ENCODE peak calls at places on chromosome 9, in nine cellular contexts. F is GM06990, U is astrocyte of the spinal cord, P is lower lobe of right lung, J is fibroblast of villous mesenchyme, N is AG10803, W is cardiac fibroblast, Y is choroid plexus epithelial cell, G is lung. C is an unnamed sample.

GRCh38 chr9:37324261-37324683 is 98.2 kb upstream of the GRHPR start:
- DNase-seq in U (peak; percentile 33), F (peak; percentile 72), G (no peak), J (no peak), Y (peak; percentile 33), W (peak; percentile 5), P (no peak), N (no peak), C (no peak)

GRCh38 chr9:1837453-1838084 is 177.6 kb upstream of the SMARCA2 start:
- DNase-seq in N (peak; percentile 40), Y (peak; percentile 13), J (peak; percentile 2), U (no peak), P (no peak), F (peak; percentile 8), W (peak; percentile 18), G (no peak), C (peak; percentile 17)

GRCh38 chr9:137095664-137096517 is 9.1 kb downstream of the MAN1B1 start:
- DNase-seq in U (no peak), P (peak; percentile 48), Y (no peak), W (no peak), N (no peak), J (no peak), F (peak; percentile 81), G (no peak), C (no peak)

GRCh38 chr9:69085523-69086283 is 50.2 kb downstream of the FXN start:
- DNase-seq in N (peak; percentile 85), W (peak; percentile 90), U (peak; percentile 29), G (no peak), J (peak; percentile 82), P (no peak), Y (peak; percentile 76), F (no peak), C (peak; percentile 83)

GRCh38 chr9:114177423-114178064 is 22.2 kb downstream of the COL27A1 start:
- DNase-seq in P (no peak), U (peak; percentile 62), J (peak; percentile 79), W (peak; percentile 56), Y (peak; percentile 46), N (peak; percentile 59), F (no peak), G (no peak), C (peak; percentile 63)

GRCh38 chr9:20558609-20559016 is 63.7 kb downstream of the MLLT3 start:
- DNase-seq in U (peak; percentile 91), N (peak; percentile 92), Y (peak; percentile 88), P (no peak), J (peak; percentile 79), W (peak; percentile 68), G (no peak), F (no peak), C (peak; percentile 75)

GRCh38 chr9:96483197-96483596 is 33.2 kb downstream of the HABP4 start:
- DNase-seq in W (no peak), F (no peak), G (no peak), P (no peak), U (no peak), J (no peak), N (no peak), Y (no peak), C (no peak)

GRCh38 chr9:127634021-127634420 is 21.9 kb downstream of the STXBP1 start:
- DNase-seq in U (no peak), Y (no peak), G (no peak), W (peak; percentile 27), F (no peak), N (no peak), P (no peak), J (no peak), C (peak; percentile 17)

GRCh38 chr9:4887556-4887955 is 94.8 kb downstream of the RCL1 start:
- DNase-seq in W (peak; percentile 81), N (peak; percentile 80), U (peak; percentile 38), G (peak; percentile 79), F (no peak), P (peak; percentile 57), Y (no peak), J (peak; percentile 31), C (peak; percentile 50)

GRCh38 chr9:86135374-86135773 is 36.0 kb upstream of the GOLM1 start:
- DNase-seq in Y (no peak), W (no peak), N (no peak), U (no peak), G (no peak), P (no peak), J (no peak), F (no peak), C (no peak)

GRCh38 chr9:126538550-126538949 is 75.2 kb upstream of the LMX1B start:
- DNase-seq in G (no peak), J (no peak), F (no peak), W (no peak), P (no peak), U (no peak), N (no peak), Y (no peak), C (no peak)

GRCh38 chr9:125638646-125639045 is 68.4 kb downstream of the MAPKAP1 start:
- DNase-seq in W (no peak), P (no peak), J (no peak), Y (no peak), N (no peak), G (no peak), U (no peak), F (no peak), C (no peak)

GRCh38 chr9:83322438-83322837 is 215.8 kb downstream of the FRMD3 start:
- DNase-seq in F (no peak), J (peak; percentile 20), N (peak; percentile 87), U (no peak), P (no peak), G (no peak), W (no peak), Y (no peak), C (no peak)

GRCh38 chr9:13896922-13897835 is 416.8 kb downstream of the NFIB start:
- DNase-seq in Y (no peak), G (no peak), N (no peak), F (no peak), P (no peak), W (peak; percentile 7), J (no peak), U (no peak), C (peak; percentile 13)

GRCh38 chr9:131747352-131747751 is 7.5 kb upstream of the RAPGEF1 start:
- DNase-seq in P (no peak), U (peak; percentile 39), Y (peak; percentile 79), G (no peak), J (peak; percentile 71), W (peak; percentile 80), N (peak; percentile 75), F (no peak), C (peak; percentile 83)
- TF ChIP-seq CTCF in P (peak; percentile 46), U (peak; percentile 66), Y (peak; percentile 77), G (peak; percentile 45), J (peak; percentile 65), W (peak; percentile 71), N (peak; percentile 75), F (peak; percentile 63), C (peak; percentile 73)

GRCh38 chr9:70921126-70921525 is 200.3 kb downstream of the TRPM3 start:
- DNase-seq in P (no peak), U (peak; percentile 81), G (no peak), F (no peak), J (no peak), W (peak; percentile 20), N (peak; percentile 29), Y (peak; percentile 64), C (peak; percentile 39)

GRCh38 chr9:70923941-70924340 is 197.5 kb downstream of the TRPM3 start:
- DNase-seq in Y (no peak), W (peak; percentile 21), N (peak; percentile 32), P (no peak), U (no peak), F (no peak), G (no peak), J (no peak), C (peak; percentile 26)

GRCh38 chr9:70924380-70924779 is 197.0 kb downstream of the TRPM3 start:
- DNase-seq in Y (peak; percentile 82), G (no peak), N (peak; percentile 94), U (peak; percentile 90), F (no peak), P (no peak), J (peak; percentile 31), W (peak; percentile 85), C (peak; percentile 86)

DNA sequence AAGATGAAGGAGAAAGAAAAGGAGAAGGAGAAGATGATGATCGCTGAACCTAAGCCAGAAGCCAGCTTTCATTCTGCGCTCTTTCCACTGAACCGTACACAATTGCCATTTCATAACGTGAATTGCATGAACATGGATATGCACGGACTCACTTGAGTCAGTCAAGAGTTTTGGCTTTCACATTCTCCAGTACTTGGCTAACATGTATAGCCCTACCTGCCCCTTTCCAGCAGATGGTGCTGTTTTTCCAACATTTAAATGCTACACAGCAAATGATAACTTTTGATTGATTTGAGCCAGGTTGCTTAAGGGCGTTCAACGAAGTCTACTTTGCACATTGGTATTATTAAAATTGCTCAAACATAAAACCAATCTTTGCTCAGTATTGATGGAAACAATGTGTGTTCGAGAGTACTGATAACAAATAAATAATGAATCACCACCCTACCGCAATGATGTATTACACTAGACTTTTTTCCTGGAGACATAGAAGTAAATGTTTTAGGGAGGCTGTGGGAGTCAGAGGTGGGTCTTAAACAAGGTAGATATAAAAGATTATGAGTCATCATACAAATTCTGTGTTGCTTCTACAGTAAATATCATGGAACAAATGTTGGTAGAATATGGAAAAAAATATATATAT is 196.4 kb downstream of the TRPM3 start:
- DNase-seq in P (no peak), U (peak; percentile 90), N (peak; percentile 94), F (peak; percentile 10), G (peak; percentile 36), J (peak; percentile 84), Y (peak; percentile 92), W (peak; percentile 92), C (peak; percentile 94)
- H3K4me3 ChIP-seq in P (no peak overlapping the region), U (peak overlapping the region; percentile 20), N (peak overlapping the region; percentile 45), F (no peak overlapping the region), G (no peak overlapping the region), J (no peak overlapping the region), Y (peak overlapping the region; percentile 3), W (peak overlapping the region; percentile 6), C (peak overlapping the region; percentile 50)

GRCh38 chr9:130663258-130664171 is 879 bp upstream of the PRDM12 start:
- DNase-seq in W (no peak), P (no peak), Y (peak; percentile 18), N (no peak), G (no peak), U (no peak), F (no peak), J (no peak), C (no peak)

GRCh38 chr9:130660683-130661460 is 3.5 kb upstream of the PRDM12 start:
- DNase-seq in U (no peak), Y (no peak), W (no peak), P (no peak), G (no peak), F (no peak), J (no peak), N (no peak), C (no peak)

GRCh38 chr9:130661461-130662098 is 2.8 kb upstream of the PRDM12 start:
- DNase-seq in W (no peak), N (no peak), Y (no peak), U (no peak), J (no peak), F (no peak), P (no peak), G (no peak), C (no peak)

GRCh38 chr9:130662927-130663257 is 1.5 kb upstream of the PRDM12 start:
- DNase-seq in P (no peak), Y (no peak), G (no peak), W (no peak), N (no peak), J (no peak), U (no peak), F (no peak), C (no peak)

GRCh38 chr9:130662099-130662926 is 2.1 kb upstream of the PRDM12 start:
- DNase-seq in P (no peak), F (no peak), G (no peak), N (no peak), U (no peak), Y (no peak), J (no peak), W (no peak), C (no peak)
- TF ChIP-seq CTCF in P (no peak), F (no peak), G (no peak), N (no peak), U (no peak), Y (no peak), J (no peak), W (no peak), C (no peak)

GRCh38 chr9:99823392-99824377 is 2.0 kb downstream of the NR4A3 start:
- DNase-seq in P (peak; percentile 60), N (peak; percentile 44), G (peak; percentile 31), F (peak; percentile 62), W (peak; percentile 47), J (peak; percentile 50), U (peak; percentile 22), Y (peak; percentile 36), C (peak; percentile 48)
- H3K4me3 ChIP-seq in P (peak overlapping the region; percentile 84), N (peak overlapping the region; percentile 90), G (peak overlapping the region; percentile 69), F (peak overlapping the region; percentile 86), W (peak overlapping the region; percentile 86), J (peak overlapping the region; percentile 91), U (peak overlapping the region; percentile 82), Y (peak overlapping the region; percentile 89), C (peak overlapping the region; percentile 78)